ENCODE peak calls at places on chromosomes 3 and 15, in six cellular contexts. A is kidney; V is CD8-positive, alpha-beta memory T cell; L is mesenchymal stem cell; Z is SJSA1; K is OCI-LY7. X is an unnamed sample.

GRCh38 chr3:183315739-183316138 is 62.7 kb downstream of the B3GNT5 start:
- DNase-seq in A (no peak), L (no peak), K (no peak), V (no peak), Z (no peak), X (no peak)

GRCh38 chr3:72692959-72693518 is 155.2 kb downstream of the SHQ1 start:
- DNase-seq in K (no peak), A (no peak), Z (no peak), V (no peak), L (no peak), X (no peak)

GRCh38 chr3:150394606-150395005 is 13.5 kb upstream of the TSC22D2 start:
- DNase-seq in A (no peak), Z (no peak), K (no peak), L (no peak), V (no peak), X (no peak)

GRCh38 chr15:98671060-98672008 is 23.0 kb downstream of the IGF1R start:
- DNase-seq in Z (no peak), V (no peak), K (no peak), L (peak; percentile 81), A (no peak), X (peak; percentile 76)

GRCh38 chr3:191327526-191327925 is 1.7 kb upstream of the CCDC50 start:
- DNase-seq in L (no peak), V (no peak), Z (no peak), A (no peak), K (no peak), X (no peak)

GRCh38 chr3:16085884-16086608 is 88.4 kb upstream of the GALNT15 start:
- DNase-seq in K (no peak), V (no peak), A (no peak), Z (no peak), L (no peak), X (no peak)

GRCh38 chr3:110267304-110267703 is 804.3 kb upstream of the NECTIN3 start:
- DNase-seq in A (no peak), Z (no peak), V (no peak), L (no peak), K (no peak), X (no peak)

GRCh38 chr3:178823140-178823539 is 248.5 kb downstream of the ZMAT3 start:
- DNase-seq in K (no peak), V (no peak), L (no peak), A (no peak), Z (no peak), X (no peak)

GRCh38 chr3:149494022-149494758 is 19.7 kb downstream of the TM4SF4 start:
- DNase-seq in A (no peak), K (peak; percentile 37), Z (peak; percentile 66), V (no peak), L (peak; percentile 70), X (peak; percentile 89)

GRCh38 chr15:92634641-92635272 is 20.8 kb downstream of the FAM174B start:
- DNase-seq in V (no peak), Z (no peak), A (no peak), L (no peak), K (no peak), X (no peak)

GRCh38 chr15:34696506-34696905 is 58.3 kb downstream of the GJD2 start:
- DNase-seq in K (no peak), A (no peak), L (no peak), V (no peak), Z (no peak), X (no peak)

GRCh38 chr3:23664459-23664858 is 141.3 kb upstream of the UBE2E1 start:
- DNase-seq in K (no peak), L (no peak), V (no peak), A (no peak), Z (no peak), X (no peak)

GRCh38 chr15:81274932-81275341 is 49.0 kb downstream of the STARD5 start:
- DNase-seq in A (no peak), V (peak; percentile 84), L (peak; percentile 77), K (peak; percentile 89), Z (peak; percentile 75), X (peak; percentile 91)

GRCh38 chr3:179146911-179147570 is 1.1 kb upstream of the PIK3CA start:
- DNase-seq in Z (no peak), L (peak; percentile 83), A (no peak), K (peak; percentile 78), V (no peak), X (peak; percentile 91)

GRCh38 chr15:72353266-72353665 is 22.5 kb downstream of the HEXA start:
- DNase-seq in K (no peak), Z (no peak), A (no peak), L (peak; percentile 33), V (no peak), X (peak; percentile 11)

GRCh38 chr3:138459619-138460535 is 25.5 kb downstream of the ESYT3 start:
- DNase-seq in A (no peak), V (no peak), L (no peak), K (no peak), Z (no peak), X (no peak)

GRCh38 chr3:40623567-40623966 is 98.8 kb downstream of the ZNF621 start:
- DNase-seq in A (no peak), V (no peak), L (no peak), K (peak; percentile 29), Z (no peak), X (no peak)

GRCh38 chr3:139574026-139574947 is 34.7 kb upstream of the RBP1 start:
- DNase-seq in Z (no peak), K (no peak), A (peak; percentile 79), L (no peak), V (no peak), X (no peak)

GRCh38 chr3:136171097-136171542 is 25.0 kb downstream of the MSL2 start:
- DNase-seq in V (no peak), L (no peak), K (no peak), Z (no peak), A (no peak), X (no peak)

GRCh38 chr3:76039431-76039830 is 254.1 kb upstream of the ZNF717 start:
- DNase-seq in A (no peak), V (no peak), Z (no peak), K (no peak), L (peak; percentile 48), X (peak; percentile 39)

GRCh38 chr3:169298247-169298992 is 365.1 kb downstream of the MECOM start:
- DNase-seq in K (no peak), Z (no peak), A (no peak), L (no peak), V (no peak), X (no peak)

GRCh38 chr15:45863881-45864580 is 229.2 kb downstream of the SQOR start:
- DNase-seq in A (no peak), Z (peak; percentile 94), L (no peak), V (no peak), K (no peak), X (no peak)

GRCh38 chr3:4772171-4772804 is 206.9 kb upstream of the BHLHE40 start:
- DNase-seq in A (peak; percentile 92), L (peak; percentile 24), K (no peak), Z (no peak), V (no peak), X (peak; percentile 46)

GRCh38 chr3:124611520-124611919 is 118.7 kb upstream of the UMPS start:
- DNase-seq in A (no peak), V (no peak), Z (no peak), L (no peak), K (no peak), X (no peak)

GRCh38 chr15:63408514-63408913 is 26.9 kb upstream of the CA12 start:
- DNase-seq in Z (no peak), K (no peak), L (no peak), V (no peak), A (no peak), X (no peak)

GRCh38 chr3:135567223-135567622 is 398.3 kb upstream of the PPP2R3A start:
- DNase-seq in K (no peak), L (no peak), A (no peak), V (no peak), Z (no peak), X (no peak)

GRCh38 chr3:59433546-59433945 is 383.7 kb upstream of the CFAP20DC start:
- DNase-seq in V (no peak), A (no peak), L (no peak), K (no peak), Z (no peak), X (no peak)

DNA sequence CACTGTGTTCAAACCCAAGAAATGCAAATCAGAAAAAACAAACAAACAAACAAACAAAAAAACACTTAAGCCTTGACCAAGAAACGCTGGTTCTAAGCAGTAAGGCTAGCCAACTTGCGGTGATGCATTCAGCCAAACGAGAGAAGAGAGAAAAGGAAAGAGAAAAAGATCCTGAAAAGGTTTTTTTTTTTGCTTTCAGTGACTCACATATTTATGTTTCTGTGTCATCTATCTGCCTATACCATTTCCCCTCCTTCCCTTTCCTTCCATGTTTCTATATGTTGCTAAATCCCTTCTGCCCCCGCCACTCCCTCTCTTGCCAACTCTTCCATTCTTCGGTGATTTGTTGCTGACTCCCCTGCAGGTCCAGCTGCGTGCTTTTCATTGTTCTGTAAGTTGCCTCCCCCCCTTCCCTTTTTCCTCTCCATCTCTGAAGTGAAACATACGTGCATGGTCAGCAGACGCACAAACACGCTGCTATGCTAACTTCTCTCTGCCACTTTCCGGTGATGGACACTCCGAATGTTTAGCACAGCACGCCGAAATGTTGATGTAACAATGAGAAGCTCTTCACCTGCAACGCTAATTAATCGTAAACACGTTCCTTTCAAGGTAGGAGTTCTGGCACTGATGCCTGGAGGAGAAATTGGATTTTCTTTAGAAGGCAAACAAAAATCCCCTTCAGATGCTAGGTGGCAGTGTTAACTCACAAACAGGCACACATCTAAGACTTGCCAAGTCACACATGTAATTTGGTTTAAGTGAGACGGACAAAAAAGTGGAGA is 154.5 kb downstream of the TUSC7 start:
- DNase-seq in A (no peak), K (peak; percentile 50), V (no peak), L (peak; percentile 78), Z (no peak), X (peak; percentile 79)
- H3K4me3 ChIP-seq in A (peak overlapping the region; percentile 29), K (no peak overlapping the region), V (no peak overlapping the region), L (peak overlapping the region; percentile 79), Z (no peak overlapping the region), X (peak overlapping the region; percentile 82)

DNA sequence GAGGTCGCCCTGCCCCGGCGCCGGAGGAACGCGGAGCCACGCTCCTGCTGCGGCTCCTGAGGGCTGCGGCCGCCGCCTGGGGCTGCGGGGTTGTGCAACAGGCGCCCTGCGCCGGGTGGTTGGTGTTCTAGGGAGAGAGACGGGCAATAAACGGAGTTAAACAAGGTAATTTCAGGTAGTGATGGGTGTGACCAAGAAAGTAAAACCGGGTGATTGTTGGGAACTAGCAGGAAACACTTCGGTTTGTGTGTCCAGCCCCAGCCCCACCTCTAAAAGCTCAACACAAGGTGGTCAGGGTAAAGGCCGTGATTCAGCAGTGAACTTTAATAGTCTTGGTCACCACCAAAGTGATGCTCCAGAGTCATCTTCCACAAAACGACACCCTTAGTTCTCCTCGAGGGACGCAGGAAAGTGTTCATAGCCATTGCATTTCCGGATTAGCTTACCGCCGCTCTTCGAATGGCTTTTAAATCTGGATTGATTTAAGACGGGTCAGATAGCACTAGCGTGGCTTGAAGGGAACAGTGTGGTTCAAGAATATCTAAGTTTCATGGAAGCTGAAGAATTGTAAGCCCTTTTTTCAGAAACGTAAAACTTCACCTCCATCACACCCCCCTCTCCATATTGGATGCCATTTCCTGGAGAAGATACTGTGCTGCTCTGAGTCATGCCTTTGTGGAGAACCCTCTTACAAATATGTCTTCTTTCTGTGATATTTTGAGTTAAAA is 702 bp downstream of the RNF7 start:
- DNase-seq in A (no peak), Z (no peak), V (peak; percentile 48), L (peak; percentile 64), K (peak; percentile 46), X (peak; percentile 80)
- H3K4me1 ChIP-seq in A (no peaks in the 10 kb centered on the region), Z (peaks cover 29% of the 10 kb centered on the region), V (peaks cover 29% of the 10 kb centered on the region), L (peaks cover 3% of the 10 kb centered on the region), K (peaks cover 40% of the 10 kb centered on the region), X (peaks cover 38% of the 10 kb centered on the region)

GRCh38 chr3:128804017-128804816 is 75.2 kb upstream of the ACAD9 start:
- DNase-seq in L (peak; percentile 80), A (no peak), Z (no peak), K (peak; percentile 85), V (peak; percentile 64), X (peak; percentile 57)
- H3K4me3 ChIP-seq in L (peak overlapping the region; percentile 65), A (peak overlapping the region; percentile 47), Z (no peak overlapping the region), K (peak overlapping the region; percentile 51), V (peak overlapping the region; percentile 40), X (peak overlapping the region; percentile 28)

GRCh38 chr3:71582612-71583568 is 638 bp downstream of the FOXP1 start:
- DNase-seq in Z (peak; percentile 56), L (peak; percentile 51), A (peak; percentile 91), K (peak; percentile 92), V (peak; percentile 68), X (peak; percentile 73)
- H3K4me1 ChIP-seq in Z (peaks cover 34% of the 10 kb centered on the region), L (peaks cover 2% of the 10 kb centered on the region), A (peaks cover 14% of the 10 kb centered on the region), K (peaks cover 42% of the 10 kb centered on the region), V (peaks cover 26% of the 10 kb centered on the region), X (peaks cover 10% of the 10 kb centered on the region)

X was measured in adipocyte.